ENCODE peak calls at places on chromosomes 7 and 10, in ten cellular contexts. C is CD4-positive, CD25-positive, alpha-beta regulatory T cell; M is T follicular helper cell; P is cardiac muscle cell; L is MCF 10A; H is CD4-positive, alpha-beta T cell; J is NCI-H345; O is GM20000; B is heart left ventricle; A is GM03348. V is an unnamed sample.
A peak's percentile ranks its signal among the peaks of the same experiment; 100 is the strongest.

GRCh38 chr7:92648082-92648481 is 57.9 kb upstream of the FAM133B start:
- DNase-seq in C (no peak), M (no peak), P (no peak), L (no peak), H (no peak), J (no peak), O (peak; percentile 26), B (no peak), A (no peak), V (no peak)

GRCh38 chr10:132724436-132724835 is 61.5 kb downstream of the NKX6-2 start:
- DNase-seq in C (no peak), M (no peak), P (no peak), L (no peak), H (no peak), J (no peak), O (no peak), B (no peak), A (no peak), V (no peak)

GRCh38 chr7:34260282-34260681 is 354.9 kb downstream of the BMPER start:
- DNase-seq in C (no peak), M (no peak), P (no peak), L (peak; percentile 90), H (no peak), J (no peak), O (no peak), B (no peak), A (peak; percentile 87), V (no peak)

GRCh38 chr7:44827567-44827966 is 20.3 kb downstream of the H2AZ2 start:
- DNase-seq in C (no peak), M (no peak), P (no peak), L (no peak), H (no peak), J (no peak), O (no peak), B (no peak), A (no peak), V (no peak)

GRCh38 chr7:135919071-135919841 is 57.9 kb downstream of the MTPN start:
- DNase-seq in C (no peak), M (no peak), P (no peak), L (no peak), H (no peak), J (peak; percentile 28), O (no peak), B (no peak), A (no peak), V (no peak)

GRCh38 chr10:102120987-102121738 is 995 bp upstream of the LDB1 start:
- DNase-seq in C (no peak), M (no peak), P (peak; percentile 74), L (no peak), H (no peak), J (no peak), O (no peak), B (no peak), A (peak; percentile 78), V (no peak)

GRCh38 chr10:114624941-114625780 is 32.9 kb downstream of the ABLIM1 start:
- DNase-seq in C (no peak), M (no peak), P (no peak), L (peak; percentile 67), H (no peak), J (no peak), O (no peak), B (no peak), A (no peak), V (no peak)

GRCh38 chr10:52229271-52229931 is 84.7 kb upstream of the DKK1 start:
- DNase-seq in C (no peak), M (no peak), P (no peak), L (peak; percentile 82), H (no peak), J (no peak), O (no peak), B (no peak), A (no peak), V (no peak)

GRCh38 chr10:36504752-36505151 is 620.6 kb upstream of the ANKRD30A start:
- DNase-seq in C (no peak), M (no peak), P (no peak), L (peak; percentile 13), H (no peak), J (no peak), O (no peak), B (no peak), A (no peak), V (no peak)

GRCh38 chr7:138036135-138036534 is 34.2 kb upstream of the CREB3L2 start:
- DNase-seq in C (no peak), M (no peak), P (no peak), L (peak; percentile 9), H (no peak), J (no peak), O (no peak), B (no peak), A (no peak), V (no peak)

GRCh38 chr7:156751319-156751718 is 110.7 kb downstream of the RNF32 start:
- DNase-seq in C (peak; percentile 63), M (no peak), P (no peak), L (peak; percentile 88), H (no peak), J (no peak), O (peak; percentile 11), B (no peak), A (peak; percentile 58), V (no peak)

GRCh38 chr7:142773937-142774744 is 3.4 kb downstream of the PRSS2 start:
- DNase-seq in C (no peak), M (no peak), P (no peak), L (no peak), H (no peak), J (no peak), O (no peak), B (no peak), A (no peak), V (no peak)

GRCh38 chr10:68158031-68158430 is 48.7 kb downstream of the MYPN start:
- DNase-seq in C (no peak), M (no peak), P (no peak), L (no peak), H (no peak), J (no peak), O (no peak), B (no peak), A (no peak), V (no peak)

GRCh38 chr7:93574646-93575554 is at the start of gene CALCR:
- DNase-seq in C (no peak), M (no peak), P (peak; percentile 49), L (no peak), H (no peak), J (peak; percentile 18), O (no peak), B (peak; percentile 52), A (peak; percentile 11), V (no peak)

GRCh38 chr10:20748551-20748950 is 148.6 kb downstream of the NEBL start:
- DNase-seq in C (no peak), M (no peak), P (no peak), L (no peak), H (no peak), J (no peak), O (no peak), B (no peak), A (no peak), V (no peak)

GRCh38 chr7:94304878-94305277 is 89.8 kb upstream of the COL1A2 start:
- DNase-seq in C (no peak), M (no peak), P (no peak), L (no peak), H (no peak), J (no peak), O (no peak), B (no peak), A (no peak), V (no peak)

GRCh38 chr10:15325243-15326002 is 45.7 kb downstream of the FAM171A1 start:
- DNase-seq in C (peak; percentile 6), M (no peak), P (no peak), L (peak; percentile 82), H (no peak), J (no peak), O (no peak), B (peak; percentile 68), A (peak; percentile 28), V (no peak)

GRCh38 chr10:133456041-133456951 is 2.6 kb downstream of the SCART1 start:
- DNase-seq in C (no peak), M (no peak), P (no peak), L (no peak), H (no peak), J (no peak), O (no peak), B (peak; percentile 51), A (no peak), V (no peak)

GRCh38 chr7:29204491-29205281 is 10.1 kb downstream of the CHN2 start:
- DNase-seq in C (no peak), M (no peak), P (no peak), L (no peak), H (no peak), J (no peak), O (no peak), B (no peak), A (no peak), V (no peak)

GRCh38 chr10:44391981-44392380 is 7.1 kb upstream of the CXCL12 start:
- DNase-seq in C (no peak), M (no peak), P (no peak), L (no peak), H (no peak), J (no peak), O (no peak), B (no peak), A (no peak), V (no peak)

GRCh38 chr10:102646610-102647432 is 2.5 kb downstream of the TRIM8 start:
- DNase-seq in C (peak; percentile 63), M (peak; percentile 35), P (peak; percentile 82), L (no peak), H (peak; percentile 62), J (no peak), O (no peak), B (peak; percentile 66), A (peak; percentile 50), V (peak; percentile 32)

GRCh38 chr7:21076579-21076978 is 289.9 kb upstream of the SP8 start:
- DNase-seq in C (no peak), M (no peak), P (no peak), L (no peak), H (no peak), J (peak; percentile 62), O (no peak), B (no peak), A (no peak), V (no peak)

V was measured in effector memory CD8-positive, alpha-beta T cell.